ENCODE peak calls at places on chromosomes 5 and 9, in five cellular contexts. V is keratinocyte, U is upper lobe of right lung, J is neural progenitor cell, W is prostate gland. Z is an unnamed sample. For H3K9me3, the result is how much of the 10 kb centered on the place peaks cover.

GRCh38 chr5:172361566-172362238 is 78.1 kb upstream of the UBTD2 start:
- DNase-seq in V (peak), U (no peak), J (no peak), W (no peak), Z (no peak)

GRCh38 chr9:21970800-21971620 is 23.2 kb downstream of the CDKN2A start:
- DNase-seq in V (no peak), U (no peak), J (peak), W (no peak), Z (no peak)

GRCh38 chr5:87410941-87411340 is 1.8 kb downstream of the CCNH start:
- DNase-seq in V (no peak), U (no peak), J (no peak), W (no peak), Z (no peak)

GRCh38 chr5:124453221-124454032 is 293.0 kb downstream of the ZNF608 start:
- DNase-seq in V (no peak), U (no peak), J (no peak), W (no peak), Z (no peak)

GRCh38 chr5:135930029-135930948 is 24.5 kb downstream of the LECT2 start:
- DNase-seq in V (no peak), U (no peak), J (peak), W (no peak), Z (no peak)

GRCh38 chr9:34047864-34048729 is 590 bp downstream of the UBAP2 start:
- DNase-seq in V (no peak), U (peak), J (peak), W (peak), Z (peak)

GRCh38 chr9:95462419-95463121 is 54.2 kb downstream of the PTCH1 start:
- DNase-seq in V (peak), U (no peak), J (peak), W (peak), Z (peak)

GRCh38 chr5:54902817-54903473 is 82.4 kb downstream of the ESM1 start:
- DNase-seq in V (no peak), U (no peak), J (no peak), W (no peak), Z (no peak)

GRCh38 chr5:154369682-154370081 is 76.1 kb upstream of the SAP30L start:
- DNase-seq in V (no peak), U (no peak), J (no peak), W (no peak), Z (no peak)

GRCh38 chr5:98927242-98927987 is 1.4 kb downstream of the CHD1 start:
- DNase-seq in V (no peak), U (no peak), J (peak), W (peak), Z (peak)

GRCh38 chr5:27476356-27476988 is 438.1 kb upstream of the CDH9 start:
- DNase-seq in V (no peak), U (no peak), J (no peak), W (no peak), Z (no peak)
- H3K9me3 ChIP-seq in V (under half), U (under half), J (under half), W (under half), Z (under half)

DNA sequence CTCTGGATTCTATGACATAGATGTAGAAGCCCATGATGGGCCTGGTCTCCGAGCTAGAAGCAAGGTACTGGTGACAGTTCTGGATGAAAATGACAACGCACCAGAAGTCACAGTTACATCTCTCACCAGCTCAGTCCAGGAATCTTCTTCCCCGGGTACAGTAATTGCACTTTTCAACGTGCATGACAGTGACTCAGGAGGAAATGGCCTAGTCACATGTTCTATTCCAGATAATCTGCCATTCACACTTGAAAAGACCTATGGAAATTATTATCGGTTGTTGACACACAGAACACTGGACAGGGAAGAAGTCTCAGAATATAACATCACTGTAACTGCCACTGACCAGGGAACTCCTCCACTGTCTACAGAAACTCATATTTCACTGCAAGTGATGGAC is 1.3 kb downstream of the PCDHGA4 start:
- DNase-seq in V (no peak), U (no peak), J (no peak), W (no peak), Z (no peak)
- H3K9me3 ChIP-seq in V (under half), U (under half), J (under half), W (under half), Z (under half)

GRCh38 chr9:92846662-92847145 is 31.1 kb downstream of the ZNF484 start:
- DNase-seq in V (no peak), U (no peak), J (no peak), W (no peak), Z (no peak)
- H3K9me3 ChIP-seq in V (under half), U (half or more), J (under half), W (under half), Z (under half)

DNA sequence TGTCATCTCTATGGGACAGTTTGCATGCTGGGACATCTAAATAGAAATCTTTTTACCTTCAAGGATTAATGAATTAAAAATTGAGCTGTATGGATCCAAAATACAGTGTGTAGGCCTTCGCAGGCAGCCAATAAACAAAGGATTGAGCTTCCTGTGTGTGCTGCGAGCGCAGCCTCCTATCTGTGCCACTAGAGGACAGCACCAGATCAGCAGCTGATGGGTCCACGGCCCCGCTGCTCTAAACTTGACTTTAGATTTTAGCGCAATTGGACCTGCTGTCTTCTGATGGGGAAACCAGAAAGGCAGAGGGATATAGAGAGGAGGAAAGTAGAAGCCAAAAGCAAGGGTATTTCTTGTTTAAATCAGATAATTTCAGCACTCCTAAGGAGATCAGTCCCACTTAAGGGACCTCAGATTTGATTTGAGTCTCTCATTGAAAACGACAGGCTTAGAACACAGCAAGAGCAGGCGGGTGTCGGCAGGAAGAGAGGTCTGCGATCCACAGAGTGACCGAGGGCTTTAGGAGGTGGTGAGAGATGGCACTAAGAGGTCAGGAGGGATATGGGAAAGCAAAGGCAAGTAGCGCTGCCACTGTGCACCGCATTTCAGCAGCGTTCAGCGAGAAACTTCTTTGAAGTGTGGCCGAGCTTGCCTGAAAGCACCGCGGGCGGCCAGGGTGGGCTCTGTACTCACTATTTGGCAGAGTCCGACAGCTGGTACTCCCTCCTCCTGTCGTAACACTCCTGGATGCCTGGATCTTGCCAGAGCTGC is 214.3 kb downstream of the GNA14 start:
- DNase-seq in V (no peak), U (peak), J (peak), W (peak), Z (no peak)
- H3K9me3 ChIP-seq in V (under half), U (under half), J (under half), W (under half), Z (under half)

DNA sequence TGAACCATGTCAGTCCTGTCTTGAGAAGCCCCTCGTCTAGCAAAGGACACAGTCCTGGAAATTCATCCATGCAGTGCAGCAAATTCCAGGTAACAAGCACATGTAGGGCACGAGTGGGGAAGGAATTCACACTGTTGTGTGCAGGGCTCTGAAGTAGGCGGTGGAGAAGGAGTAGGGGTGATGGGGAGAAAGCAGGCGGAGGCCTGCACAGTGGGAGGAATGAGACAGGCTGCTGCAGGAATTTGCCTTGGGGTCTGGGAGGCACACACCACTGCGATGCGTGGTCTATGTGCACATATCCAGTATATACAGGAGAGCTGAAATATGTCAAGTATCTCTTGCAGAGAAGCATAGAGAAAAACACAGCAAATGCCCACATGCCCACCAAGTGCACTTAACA is 249.2 kb upstream of the IRX2 start:
- DNase-seq in V (no peak), U (peak), J (no peak), W (no peak), Z (no peak)
- H3K9me3 ChIP-seq in V (under half), U (under half), J (under half), W (under half), Z (under half)

Z was measured in T-helper 17 cell.